ENCODE peak calls at places on chromosomes 1 and 21, in nine cellular contexts. M is hepatocyte, Y is DND-41, H is IMR-90, S is fibroblast of lung, C is endothelial cell of umbilical vein, E is keratinocyte, I is HCT116, X is OCI-LY7. B is an unnamed sample.

GRCh38 chr1:180269848-180270766 is 40.0 kb downstream of the LHX4 start:
- DNase-seq in C (no peak), X (no peak), I (no peak), H (no peak), E (no peak), S (no peak), Y (no peak), M (peak), B (no peak)

GRCh38 chr1:7388141-7388487 is 383.0 kb upstream of the VAMP3 start:
- DNase-seq in X (no peak), S (no peak), Y (no peak), M (no peak), I (no peak), E (no peak), C (no peak), H (no peak), B (no peak)

GRCh38 chr21:46024983-46025860 is 43.7 kb downstream of the COL6A1 start:
- DNase-seq in M (peak), E (no peak), C (no peak), X (no peak), S (no peak), Y (no peak), I (no peak), H (peak), B (no peak)

GRCh38 chr21:42291751-42292562 is 23.3 kb downstream of the TFF3 start:
- DNase-seq in S (no peak), M (no peak), H (no peak), C (no peak), Y (no peak), E (no peak), I (no peak), X (peak), B (peak)

GRCh38 chr1:46333300-46334029 is 7.1 kb upstream of the NSUN4 start:
- DNase-seq in M (peak), X (peak), H (peak), E (no peak), S (peak), Y (no peak), I (peak), C (peak), B (peak)

GRCh38 chr1:19661721-19662228 is 2.9 kb upstream of the HTR6 start:
- DNase-seq in E (no peak), X (peak), H (peak), I (peak), Y (peak), M (peak), C (peak), S (peak), B (peak)

GRCh38 chr1:228957535-228957934 is 222.3 kb downstream of the RHOU start:
- DNase-seq in E (no peak), I (no peak), M (no peak), C (no peak), Y (no peak), X (no peak), H (no peak), S (no peak), B (no peak)

GRCh38 chr1:42081475-42081874 is 71.7 kb upstream of the GUCA2B start:
- DNase-seq in H (no peak), Y (no peak), S (no peak), E (no peak), M (peak), C (no peak), I (no peak), X (no peak), B (no peak)

GRCh38 chr1:36093226-36093625 is 4.5 kb downstream of the ADPRS start:
- DNase-seq in Y (no peak), S (no peak), I (no peak), H (no peak), X (no peak), C (no peak), M (no peak), E (no peak), B (no peak)

GRCh38 chr1:26191739-26192138 is 1.3 kb downstream of the CATSPER4 start:
- DNase-seq in S (no peak), X (no peak), I (no peak), Y (peak), E (no peak), H (no peak), C (no peak), M (no peak), B (no peak)

GRCh38 chr21:45623436-45623835 is 20.1 kb upstream of the PCBP3 start:
- DNase-seq in S (no peak), I (no peak), X (no peak), C (no peak), E (no peak), H (no peak), M (no peak), Y (no peak), B (no peak)

GRCh38 chr1:8876099-8876496 is 2.4 kb downstream of the ENO1 start:
- DNase-seq in C (no peak), X (no peak), S (no peak), H (no peak), Y (no peak), M (no peak), E (no peak), I (no peak), B (no peak)

GRCh38 chr1:8873506-8874229 is 4.8 kb downstream of the ENO1 start:
- DNase-seq in H (peak), X (no peak), I (peak), M (peak), E (peak), Y (peak), C (peak), S (peak), B (peak)

GRCh38 chr1:8874230-8875201 is 4.0 kb downstream of the ENO1 start:
- DNase-seq in I (no peak), Y (no peak), S (peak), X (no peak), H (peak), C (no peak), E (no peak), M (no peak), B (no peak)

GRCh38 chr1:8873001-8873400 is 5.5 kb downstream of the ENO1 start:
- DNase-seq in X (no peak), Y (no peak), E (no peak), M (no peak), S (no peak), H (no peak), I (no peak), C (no peak), B (no peak)

DNA sequence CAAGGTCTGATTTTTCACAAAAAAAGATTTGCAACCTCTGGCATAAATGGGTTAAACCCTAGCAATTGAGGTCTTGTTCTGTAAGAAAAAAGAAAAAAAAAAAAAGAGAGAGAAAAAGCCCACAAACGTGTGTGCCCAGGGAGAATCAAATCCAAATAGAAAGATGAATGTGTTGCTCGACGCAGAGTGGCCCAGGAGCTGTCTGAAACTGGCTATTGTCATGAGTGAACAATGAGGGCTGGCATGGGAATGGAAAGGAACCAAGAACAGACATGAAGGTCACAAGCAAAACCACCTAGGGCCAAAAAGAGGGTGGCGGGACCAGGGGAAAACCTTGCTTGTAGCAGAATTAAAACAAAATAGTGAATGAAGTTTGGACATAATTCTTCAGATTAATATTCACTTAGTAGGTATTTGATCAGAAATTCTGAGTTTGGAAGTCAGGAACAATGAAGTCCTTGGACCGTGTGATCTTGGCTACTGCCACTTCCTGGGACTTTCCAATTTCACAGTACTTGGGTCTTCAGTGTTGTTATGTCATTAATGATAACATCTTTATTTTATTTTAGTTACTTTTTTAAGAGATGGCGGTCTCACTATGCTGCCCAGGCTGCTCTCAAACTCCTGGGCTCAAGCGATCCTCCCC is 3.1 kb downstream of the ENO1 start:
- DNase-seq in M (no peak), S (no peak), E (no peak), Y (no peak), C (peak), I (no peak), X (no peak), H (no peak), B (no peak)
- H3K4me2 ChIP-seq in M (peak), S (peak), E (peak), Y (peak), C (peak), I (peak), X (peak), H (peak), B (peak)

GRCh38 chr21:44086636-44087425 is 20.4 kb upstream of the PWP2 start:
- DNase-seq in X (no peak), S (no peak), H (no peak), I (no peak), M (no peak), Y (no peak), C (peak), E (no peak), B (no peak)

GRCh38 chr21:44087426-44088400 is 19.5 kb upstream of the PWP2 start:
- DNase-seq in Y (no peak), M (no peak), S (no peak), E (no peak), I (no peak), C (no peak), H (no peak), X (no peak), B (no peak)

GRCh38 chr21:44090332-44090731 is 16.9 kb upstream of the PWP2 start:
- DNase-seq in E (no peak), C (no peak), X (peak), H (no peak), Y (no peak), I (no peak), M (no peak), S (no peak), B (no peak)

GRCh38 chr21:44088401-44088780 is 18.8 kb upstream of the PWP2 start:
- DNase-seq in X (no peak), M (peak), S (no peak), I (no peak), E (no peak), H (no peak), Y (no peak), C (no peak), B (no peak)

GRCh38 chr21:44089001-44089911 is 17.9 kb upstream of the PWP2 start:
- DNase-seq in S (no peak), X (peak), I (no peak), C (no peak), Y (no peak), E (no peak), H (no peak), M (peak), B (no peak)
- H3K4me2 ChIP-seq in S (no peak), X (peak), I (no peak), C (no peak), Y (no peak), E (no peak), H (no peak), M (no peak), B (no peak)

GRCh38 chr1:78142731-78143130 is 97.0 kb downstream of the GIPC2 start:
- DNase-seq in E (no peak), Y (no peak), H (no peak), I (no peak), M (no peak), X (no peak), C (no peak), S (no peak), B (no peak)
- H3K4me2 ChIP-seq in E (no peak), Y (peak), H (no peak), I (no peak), M (no peak), X (peak), C (no peak), S (no peak), B (peak)

DNA sequence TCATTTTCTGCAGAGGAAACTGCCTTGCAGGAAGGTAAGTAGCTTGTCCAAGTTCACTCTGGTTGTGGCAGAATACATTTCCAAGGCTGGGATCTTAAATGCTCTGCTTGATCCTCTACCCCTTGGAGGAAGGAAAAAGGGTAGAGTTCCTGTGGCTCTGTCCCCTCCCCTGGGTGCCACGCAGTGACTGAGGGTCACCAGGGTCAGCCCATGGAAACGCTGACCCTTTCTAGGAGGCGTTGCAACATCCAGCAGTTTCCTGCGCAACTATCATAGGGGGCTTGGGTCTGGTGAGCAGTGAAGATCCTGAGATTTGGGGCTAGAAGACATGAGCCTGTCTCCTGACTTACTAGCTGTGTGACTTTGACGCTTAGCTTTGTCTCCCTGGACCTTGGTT is 29.4 kb upstream of the EPS8L3 start:
- DNase-seq in X (no peak), H (no peak), Y (no peak), E (no peak), S (no peak), I (no peak), M (no peak), C (peak), B (no peak)
- H3K4me2 ChIP-seq in X (no peak), H (no peak), Y (no peak), E (peak), S (no peak), I (peak), M (no peak), C (peak), B (peak)

DNA sequence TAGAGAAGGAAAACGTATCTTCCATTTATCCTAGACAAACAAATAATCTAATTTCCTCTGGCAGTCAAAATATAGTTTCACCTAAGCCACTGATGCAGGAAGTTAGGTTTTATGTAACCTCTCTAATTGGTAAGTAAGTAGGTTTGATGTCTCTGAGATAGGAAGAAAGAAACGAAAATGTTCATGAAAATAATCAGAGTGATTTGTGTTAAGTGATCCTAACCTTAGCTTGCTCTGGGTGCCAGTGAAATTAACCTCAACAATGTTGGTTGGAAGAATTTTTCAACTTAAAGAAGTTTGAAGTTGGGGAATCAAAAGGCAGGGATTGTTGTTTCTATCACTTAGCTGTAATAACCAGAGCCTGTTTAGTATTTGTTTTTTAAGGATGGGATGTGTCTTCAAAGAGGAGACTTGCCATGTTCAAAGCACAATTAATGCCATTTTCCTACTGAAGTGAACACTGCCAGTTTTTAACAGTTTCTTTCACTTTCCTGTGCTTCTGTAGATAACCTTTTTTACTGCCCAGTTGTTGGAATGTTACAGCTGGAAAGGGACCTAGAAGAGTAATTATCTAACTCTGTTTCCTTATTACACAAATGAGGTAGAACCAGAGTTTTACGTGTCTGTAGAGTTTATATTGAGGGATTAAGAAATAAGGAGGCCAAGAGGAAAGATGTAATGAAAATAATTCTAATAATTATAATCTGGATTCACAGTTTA is 18.4 kb downstream of the HIPK1 start:
- DNase-seq in C (peak), E (no peak), S (peak), M (no peak), H (no peak), I (no peak), X (peak), Y (no peak), B (no peak)
- H3K4me2 ChIP-seq in C (peak), E (no peak), S (no peak), M (peak), H (no peak), I (no peak), X (peak), Y (peak), B (no peak)